ENCODE peak calls at places on chromosomes 3 and 15, in nine cellular contexts. W, D, H, E, B, O, S, T and Z are unnamed samples.

GRCh38 chr3:44136421-44136820 is 105.3 kb upstream of the TOPAZ1 start:
- DNase-seq in W (no peak), D (peak), H (no peak), E (no peak), B (peak), O (no peak), S (no peak), T (no peak), Z (no peak)

GRCh38 chr3:132448211-132448961 is 31.1 kb downstream of the DNAJC13 start:
- DNase-seq in W (no peak), D (peak), H (no peak), E (no peak), B (peak), O (no peak), S (no peak), T (no peak), Z (no peak)

GRCh38 chr15:38038659-38039442 is 104.4 kb downstream of the TMCO5A start:
- DNase-seq in W (no peak), D (peak), H (no peak), E (no peak), B (no peak), O (no peak), S (peak), T (no peak), Z (no peak)

GRCh38 chr15:69887018-69887417 is 210.7 kb downstream of the TLE3 start:
- DNase-seq in W (no peak), D (no peak), H (no peak), E (no peak), B (no peak), O (no peak), S (no peak), T (no peak), Z (no peak)

GRCh38 chr3:114872056-114872455 is 275.0 kb downstream of the ZBTB20 start:
- DNase-seq in W (no peak), D (no peak), H (no peak), E (no peak), B (no peak), O (no peak), S (no peak), T (no peak), Z (no peak)

GRCh38 chr15:31483053-31483923 is 156.7 kb downstream of the KLF13 start:
- DNase-seq in W (peak), D (no peak), H (no peak), E (no peak), B (no peak), O (no peak), S (no peak), T (no peak), Z (no peak)

GRCh38 chr3:45553469-45553974 is 41.0 kb upstream of the LIMD1 start:
- DNase-seq in W (peak), D (no peak), H (no peak), E (no peak), B (peak), O (peak), S (no peak), T (no peak), Z (no peak)

GRCh38 chr15:39731266-39731665 is 51.4 kb downstream of the FSIP1 start:
- DNase-seq in W (no peak), D (no peak), H (no peak), E (no peak), B (no peak), O (no peak), S (no peak), T (no peak), Z (no peak)

GRCh38 chr3:20225769-20226168 is 39.8 kb upstream of the SGO1 start:
- DNase-seq in W (peak), D (peak), H (no peak), E (no peak), B (no peak), O (no peak), S (peak), T (no peak), Z (no peak)

GRCh38 chr15:70318996-70319465 is 221.3 kb upstream of the TLE3 start:
- DNase-seq in W (no peak), D (peak), H (no peak), E (no peak), B (peak), O (no peak), S (peak), T (no peak), Z (no peak)

GRCh38 chr3:114764056-114764492 is 383.0 kb downstream of the ZBTB20 start:
- DNase-seq in W (no peak), D (no peak), H (no peak), E (no peak), B (no peak), O (no peak), S (no peak), T (no peak), Z (no peak)

GRCh38 chr15:89206908-89207331 is 14.5 kb downstream of the RLBP1 start:
- DNase-seq in W (peak), D (peak), H (peak), E (peak), B (peak), O (peak), S (no peak), T (peak), Z (peak)

GRCh38 chr3:44289882-44290462 is 48.3 kb downstream of the TOPAZ1 start:
- DNase-seq in W (no peak), D (no peak), H (no peak), E (no peak), B (no peak), O (no peak), S (no peak), T (no peak), Z (no peak)

GRCh38 chr3:93906245-93906644 is 67.5 kb downstream of the PROS1 start:
- DNase-seq in W (no peak), D (no peak), H (no peak), E (no peak), B (no peak), O (no peak), S (no peak), T (no peak), Z (no peak)